ENCODE peak calls at places on chromosomes 12 and 14, in five cellular contexts. One of them, this sample, is unnamed. For H3K4me1, the result is how much of the 10 kb centered on the place peaks cover.

GRCh38 chr12:69415471-69416275 is 54.5 kb upstream of the FRS2 start:
- DNase-seq in small intestine: peak
- DNase-seq in HepG2: peak
- DNase-seq in stomach: peak
- DNase-seq in fibroblast of lung: peak
- DNase-seq in this sample: no peak

GRCh38 chr12:2609020-2609419 is 185.8 kb upstream of the FKBP4 start:
- DNase-seq in small intestine: no peak
- DNase-seq in fibroblast of lung: no peak
- DNase-seq in HepG2: no peak
- DNase-seq in stomach: no peak
- DNase-seq in this sample: no peak

GRCh38 chr14:104871656-104872468 is 6.8 kb downstream of the CEP170B start:
- DNase-seq in fibroblast of lung: no peak
- DNase-seq in small intestine: no peak
- DNase-seq in HepG2: no peak
- DNase-seq in stomach: no peak
- DNase-seq in this sample: no peak

GRCh38 chr14:71121711-71122110 is 214.5 kb downstream of the PCNX1 start:
- DNase-seq in stomach: no peak
- DNase-seq in fibroblast of lung: no peak
- DNase-seq in HepG2: no peak
- DNase-seq in small intestine: peak
- DNase-seq in this sample: no peak

GRCh38 chr12:32273712-32274111 is 125.6 kb upstream of the FGD4 start:
- DNase-seq in fibroblast of lung: no peak
- DNase-seq in stomach: no peak
- DNase-seq in small intestine: peak
- DNase-seq in HepG2: no peak
- DNase-seq in this sample: peak

GRCh38 chr12:57461904-57462306 is 2.3 kb downstream of the GLI1 start:
- DNase-seq in small intestine: no peak
- DNase-seq in stomach: no peak
- DNase-seq in HepG2: no peak
- DNase-seq in fibroblast of lung: no peak
- DNase-seq in this sample: no peak

GRCh38 chr12:95532851-95533250 is 18.4 kb downstream of the USP44 start:
- DNase-seq in stomach: no peak
- DNase-seq in fibroblast of lung: peak
- DNase-seq in HepG2: peak
- DNase-seq in small intestine: no peak
- DNase-seq in this sample: no peak

GRCh38 chr12:119088917-119089667 is 89.6 kb upstream of the HSPB8 start:
- DNase-seq in fibroblast of lung: no peak
- DNase-seq in small intestine: no peak
- DNase-seq in HepG2: no peak
- DNase-seq in stomach: no peak
- DNase-seq in this sample: no peak

GRCh38 chr12:117640511-117640910 is 279.1 kb upstream of the NOS1 start:
- DNase-seq in fibroblast of lung: no peak
- DNase-seq in stomach: no peak
- DNase-seq in small intestine: no peak
- DNase-seq in HepG2: no peak
- DNase-seq in this sample: no peak

GRCh38 chr12:16984484-16984883 is 378.5 kb upstream of the LMO3 start:
- DNase-seq in small intestine: no peak
- DNase-seq in stomach: no peak
- DNase-seq in HepG2: no peak
- DNase-seq in fibroblast of lung: no peak
- DNase-seq in this sample: no peak

GRCh38 chr14:64501326-64502171 is 2.1 kb downstream of the ZBTB25 start:
- DNase-seq in small intestine: peak
- DNase-seq in HepG2: peak
- DNase-seq in fibroblast of lung: peak
- DNase-seq in stomach: peak
- DNase-seq in this sample: peak

GRCh38 chr14:35898217-35898775 is 72.2 kb downstream of the BRMS1L start:
- DNase-seq in HepG2: no peak
- DNase-seq in small intestine: no peak
- DNase-seq in fibroblast of lung: no peak
- DNase-seq in stomach: no peak
- DNase-seq in this sample: no peak

GRCh38 chr12:55955800-55956508 is 9.9 kb downstream of the PMEL start:
- DNase-seq in fibroblast of lung: peak
- DNase-seq in stomach: peak
- DNase-seq in HepG2: peak
- DNase-seq in small intestine: peak
- DNase-seq in this sample: no peak

GRCh38 chr12:104460041-104460757 is 3.5 kb downstream of the CHST11 start:
- DNase-seq in stomach: no peak
- DNase-seq in HepG2: no peak
- DNase-seq in small intestine: no peak
- DNase-seq in fibroblast of lung: no peak
- DNase-seq in this sample: peak

GRCh38 chr12:77685112-77685511 is 145.6 kb upstream of the NAV3 start:
- DNase-seq in HepG2: peak
- DNase-seq in fibroblast of lung: peak
- DNase-seq in small intestine: peak
- DNase-seq in stomach: peak
- DNase-seq in this sample: no peak

GRCh38 chr12:121713257-121714155 is 954 bp downstream of the TMEM120B start:
- DNase-seq in stomach: no peak
- DNase-seq in fibroblast of lung: peak
- DNase-seq in small intestine: no peak
- DNase-seq in HepG2: no peak
- DNase-seq in this sample: no peak

GRCh38 chr12:124006582-124007170 is 33.7 kb downstream of the ZNF664 start:
- DNase-seq in HepG2: no peak
- DNase-seq in small intestine: no peak
- DNase-seq in fibroblast of lung: no peak
- DNase-seq in stomach: no peak
- DNase-seq in this sample: peak

GRCh38 chr14:67010602-67011001 is 178.6 kb upstream of the GARIN2 start:
- DNase-seq in HepG2: no peak
- DNase-seq in stomach: no peak
- DNase-seq in fibroblast of lung: no peak
- DNase-seq in small intestine: no peak
- DNase-seq in this sample: no peak

GRCh38 chr12:41962171-41962572 is 182.5 kb downstream of the GXYLT1 start:
- DNase-seq in fibroblast of lung: no peak
- DNase-seq in small intestine: no peak
- DNase-seq in stomach: no peak
- DNase-seq in HepG2: no peak
- DNase-seq in this sample: no peak

GRCh38 chr12:131895640-131896079 is 1.2 kb downstream of the ULK1 start:
- DNase-seq in HepG2: no peak
- DNase-seq in stomach: no peak
- DNase-seq in fibroblast of lung: no peak
- DNase-seq in small intestine: no peak
- DNase-seq in this sample: no peak

GRCh38 chr12:111404362-111405148 is 1.2 kb upstream of the SH2B3 start:
- DNase-seq in fibroblast of lung: peak
- DNase-seq in small intestine: peak
- DNase-seq in HepG2: peak
- DNase-seq in stomach: no peak
- DNase-seq in this sample: peak

GRCh38 chr14:61610900-61611299 is 84.4 kb upstream of the HIF1A start:
- DNase-seq in small intestine: no peak
- DNase-seq in fibroblast of lung: no peak
- DNase-seq in HepG2: no peak
- DNase-seq in stomach: no peak
- DNase-seq in this sample: no peak

GRCh38 chr12:120229071-120229582 is 28.2 kb upstream of the RPLP0 start:
- DNase-seq in fibroblast of lung: no peak
- DNase-seq in small intestine: peak
- DNase-seq in stomach: no peak
- DNase-seq in HepG2: peak
- DNase-seq in this sample: no peak

GRCh38 chr12:120257041-120257821 is 8.3 kb downstream of the PXN start:
- DNase-seq in small intestine: no peak
- DNase-seq in stomach: peak
- DNase-seq in HepG2: no peak
- DNase-seq in fibroblast of lung: peak
- DNase-seq in this sample: no peak

GRCh38 chr12:123106640-123107359 is 44.1 kb downstream of the PITPNM2 start:
- DNase-seq in HepG2: no peak
- DNase-seq in fibroblast of lung: no peak
- DNase-seq in stomach: no peak
- DNase-seq in small intestine: peak
- DNase-seq in this sample: peak

GRCh38 chr14:54497224-54497623 is 8.4 kb upstream of the GMFB start:
- DNase-seq in fibroblast of lung: no peak
- DNase-seq in small intestine: no peak
- DNase-seq in HepG2: no peak
- DNase-seq in stomach: no peak
- DNase-seq in this sample: no peak

GRCh38 chr14:103679351-103679750 is 35.9 kb downstream of the XRCC3 start:
- DNase-seq in stomach: peak
- DNase-seq in HepG2: peak
- DNase-seq in small intestine: peak
- DNase-seq in fibroblast of lung: peak
- DNase-seq in this sample: no peak

GRCh38 chr12:84891106-84891838 is 21.3 kb downstream of the SLC6A15 start:
- DNase-seq in fibroblast of lung: peak
- DNase-seq in HepG2: no peak
- DNase-seq in stomach: no peak
- DNase-seq in small intestine: no peak
- DNase-seq in this sample: no peak

GRCh38 chr14:22567437-22567836 is 21.6 kb downstream of the DAD1 start:
- DNase-seq in small intestine: no peak
- DNase-seq in HepG2: no peak
- DNase-seq in fibroblast of lung: no peak
- DNase-seq in stomach: no peak
- DNase-seq in this sample: no peak

GRCh38 chr14:88933203-88933602 is 108.8 kb downstream of the TTC8 start:
- DNase-seq in stomach: no peak
- DNase-seq in fibroblast of lung: no peak
- DNase-seq in small intestine: no peak
- DNase-seq in HepG2: no peak
- DNase-seq in this sample: no peak

GRCh38 chr14:26191666-26192065 is 406.2 kb downstream of the NOVA1 start:
- DNase-seq in stomach: no peak
- DNase-seq in small intestine: no peak
- DNase-seq in HepG2: no peak
- DNase-seq in fibroblast of lung: no peak
- DNase-seq in this sample: no peak

GRCh38 chr12:79686171-79686570 is 4.6 kb downstream of the PAWR start:
- DNase-seq in small intestine: no peak
- DNase-seq in stomach: no peak
- DNase-seq in fibroblast of lung: no peak
- DNase-seq in HepG2: no peak
- DNase-seq in this sample: no peak

GRCh38 chr14:36405589-36406274 is 85.3 kb upstream of the MBIP start:
- DNase-seq in small intestine: no peak
- DNase-seq in stomach: no peak
- DNase-seq in HepG2: no peak
- DNase-seq in fibroblast of lung: no peak
- DNase-seq in this sample: no peak

GRCh38 chr14:102215522-102216250 is 76.0 kb downstream of the WDR20 start:
- DNase-seq in HepG2: no peak
- DNase-seq in small intestine: no peak
- DNase-seq in stomach: no peak
- DNase-seq in fibroblast of lung: no peak
- DNase-seq in this sample: no peak

GRCh38 chr12:77407951-77408350 is 342.6 kb upstream of the E2F7 start:
- DNase-seq in HepG2: no peak
- DNase-seq in fibroblast of lung: no peak
- DNase-seq in small intestine: no peak
- DNase-seq in stomach: no peak
- DNase-seq in this sample: no peak

GRCh38 chr12:6541371-6542165 is 7.3 kb downstream of the GAPDH start:
- DNase-seq in fibroblast of lung: no peak
- DNase-seq in stomach: no peak
- DNase-seq in HepG2: no peak
- DNase-seq in small intestine: peak
- DNase-seq in this sample: no peak
- H3K27ac ChIP-seq in fibroblast of lung: peak
- H3K27ac ChIP-seq in stomach: no peak
- H3K27ac ChIP-seq in HepG2: peak
- H3K27ac ChIP-seq in small intestine: peak
- H3K27ac ChIP-seq in this sample: peak

GRCh38 chr14:21238823-21239518 is 30.3 kb downstream of the HNRNPC start:
- DNase-seq in fibroblast of lung: no peak
- DNase-seq in HepG2: no peak
- DNase-seq in small intestine: no peak
- DNase-seq in stomach: no peak
- DNase-seq in this sample: no peak
- H3K4me1 ChIP-seq in fibroblast of lung: under half
- H3K4me1 ChIP-seq in HepG2: half or more
- H3K4me1 ChIP-seq in small intestine: under half
- H3K4me1 ChIP-seq in stomach: half or more
- H3K4me1 ChIP-seq in this sample: half or more

GRCh38 chr14:100065161-100065871 is at the start of gene EVL:
- DNase-seq in small intestine: peak
- DNase-seq in HepG2: no peak
- DNase-seq in stomach: peak
- DNase-seq in fibroblast of lung: no peak
- DNase-seq in this sample: peak

GRCh38 chr14:100067481-100067880 is 2.3 kb downstream of the EVL start:
- DNase-seq in stomach: no peak
- DNase-seq in HepG2: no peak
- DNase-seq in small intestine: no peak
- DNase-seq in fibroblast of lung: no peak
- DNase-seq in this sample: no peak

GRCh38 chr14:100067971-100068959 is 3.0 kb downstream of the EVL start:
- DNase-seq in HepG2: no peak
- DNase-seq in fibroblast of lung: no peak
- DNase-seq in small intestine: peak
- DNase-seq in stomach: peak
- DNase-seq in this sample: peak

GRCh38 chr14:100066984-100067383 is 1.8 kb downstream of the EVL start:
- DNase-seq in stomach: no peak
- DNase-seq in fibroblast of lung: no peak
- DNase-seq in HepG2: no peak
- DNase-seq in small intestine: no peak
- DNase-seq in this sample: peak

GRCh38 chr14:100065942-100066574 is 836 bp downstream of the EVL start:
- DNase-seq in small intestine: peak
- DNase-seq in stomach: peak
- DNase-seq in HepG2: no peak
- DNase-seq in fibroblast of lung: no peak
- DNase-seq in this sample: peak
- H3K27ac ChIP-seq in small intestine: peak
- H3K27ac ChIP-seq in stomach: peak
- H3K27ac ChIP-seq in HepG2: no peak
- H3K27ac ChIP-seq in fibroblast of lung: no peak
- H3K27ac ChIP-seq in this sample: peak

DNA sequence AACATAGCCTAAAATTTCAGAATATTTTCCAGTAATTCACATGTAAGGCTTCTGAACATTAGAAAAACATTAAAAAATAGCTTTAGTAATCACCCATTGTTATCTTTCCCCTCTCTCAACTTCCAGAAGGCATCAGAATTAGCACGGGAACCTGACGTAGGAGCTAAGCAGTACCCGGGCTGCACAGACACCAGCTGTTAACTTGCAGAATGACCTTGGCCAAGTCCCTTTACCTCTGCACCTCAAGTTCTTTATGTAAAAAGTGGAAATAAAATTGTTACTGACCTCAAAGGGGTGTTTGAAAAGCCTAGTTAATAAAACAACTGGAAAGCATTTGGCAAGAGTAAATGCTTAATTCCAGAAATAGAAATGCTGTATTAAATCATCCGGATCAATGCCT is 7.2 kb downstream of the TPH2 start:
- DNase-seq in fibroblast of lung: no peak
- DNase-seq in small intestine: no peak
- DNase-seq in stomach: no peak
- DNase-seq in HepG2: no peak
- DNase-seq in this sample: no peak
- H3K4me1 ChIP-seq in fibroblast of lung: under half
- H3K4me1 ChIP-seq in small intestine: under half
- H3K4me1 ChIP-seq in stomach: under half
- H3K4me1 ChIP-seq in HepG2: under half
- H3K4me1 ChIP-seq in this sample: under half

This sample was measured in CD4-positive, CD25-positive, alpha-beta regulatory T cell.